ENCODE peak calls at places on chromosomes 3 and 15, in seven cellular contexts. Y is anterior cingulate cortex; I is ELF-1; X is right cardiac atrium; A is activated CD4-positive, alpha-beta T cell treated with anti-CD3 and anti-CD28 coated beads for 1 hour; K is left kidney; W is A549. O is an unnamed sample.
A peak's percentile ranks its signal among the peaks of the same experiment; 100 is the strongest.

GRCh38 chr3:105800320-105800719 is 68.5 kb downstream of the CBLB start:
- DNase-seq in Y (no peak), I (no peak), X (no peak), A (no peak), K (no peak), W (no peak), O (no peak)

GRCh38 chr15:66859688-66860253 is 157.7 kb downstream of the SMAD6 start:
- DNase-seq in Y (no peak), I (no peak), X (no peak), A (no peak), K (no peak), W (no peak), O (no peak)

GRCh38 chr3:37970802-37971201 is 19.8 kb upstream of the VILL start:
- DNase-seq in Y (no peak), I (no peak), X (no peak), A (no peak), K (no peak), W (no peak), O (no peak)

GRCh38 chr15:41564960-41565502 is 6.0 kb downstream of the TYRO3 start:
- DNase-seq in Y (no peak), I (no peak), X (no peak), A (no peak), K (no peak), W (no peak), O (no peak)

GRCh38 chr3:55511895-55512585 is 24.9 kb upstream of the WNT5A start:
- DNase-seq in Y (no peak), I (no peak), X (no peak), A (no peak), K (peak; percentile 46), W (no peak), O (no peak)

GRCh38 chr3:142787719-142788118 is 63.9 kb downstream of the TRPC1 start:
- DNase-seq in Y (no peak), I (no peak), X (no peak), A (no peak), K (no peak), W (no peak), O (no peak)

GRCh38 chr3:60760145-60760544 is 491.1 kb downstream of the FHIT start:
- DNase-seq in Y (no peak), I (no peak), X (no peak), A (no peak), K (no peak), W (no peak), O (no peak)

GRCh38 chr3:107988464-107989156 is 102.2 kb downstream of the CD47 start:
- DNase-seq in Y (no peak), I (no peak), X (peak; percentile 90), A (no peak), K (no peak), W (no peak), O (no peak)

GRCh38 chr3:45232531-45232930 is 6.4 kb upstream of the TMEM158 start:
- DNase-seq in Y (no peak), I (no peak), X (no peak), A (no peak), K (peak; percentile 31), W (no peak), O (no peak)

GRCh38 chr15:45378149-45378912 is at the start of gene GATM:
- DNase-seq in Y (peak; percentile 74), I (peak; percentile 81), X (peak; percentile 94), A (peak; percentile 19), K (peak; percentile 93), W (peak; percentile 72), O (no peak)

GRCh38 chr3:185693985-185694675 is 108.0 kb downstream of the SENP2 start:
- DNase-seq in Y (no peak), I (no peak), X (no peak), A (no peak), K (no peak), W (no peak), O (no peak)